ENCODE peak calls at places on chromosomes 6 and 20, in eight cellular contexts. X is C1 segment of cervical spinal cord; L is CD14-positive monocyte; O is NCI-H1417; P is CD4-positive, alpha-beta T cell; S is NCI-H774; A is lung; Z is hepatocyte. H is an unnamed sample.

GRCh38 chr6:118580585-118581419 is 32.7 kb downstream of the PLN start:
- DNase-seq in X (peak; percentile 2), L (no peak), O (peak; percentile 12), P (no peak), S (no peak), A (peak; percentile 39), Z (peak; percentile 91), H (peak; percentile 61)

GRCh38 chr6:32954983-32955802 is 2.3 kb upstream of the HLA-DMA start:
- DNase-seq in X (no peak), L (no peak), O (no peak), P (no peak), S (peak; percentile 6), A (no peak), Z (peak; percentile 39), H (no peak)

GRCh38 chr20:14384411-14384810 is 47.0 kb upstream of the FLRT3 start:
- DNase-seq in X (no peak), L (no peak), O (no peak), P (no peak), S (no peak), A (no peak), Z (peak; percentile 13), H (no peak)

GRCh38 chr6:27374824-27375612 is 13.5 kb upstream of the ZNF391 start:
- DNase-seq in X (peak; percentile 47), L (no peak), O (peak; percentile 21), P (peak; percentile 57), S (peak; percentile 86), A (peak; percentile 86), Z (peak; percentile 86), H (peak; percentile 72)

GRCh38 chr6:79813854-79814477 is 133.4 kb downstream of the ELOVL4 start:
- DNase-seq in X (peak; percentile 15), L (peak; percentile 57), O (peak; percentile 83), P (peak; percentile 35), S (peak; percentile 83), A (peak; percentile 66), Z (peak; percentile 83), H (peak; percentile 77)

GRCh38 chr6:38262041-38262440 is 377.7 kb downstream of the BTBD9 start:
- DNase-seq in X (no peak), L (no peak), O (no peak), P (no peak), S (no peak), A (no peak), Z (peak; percentile 67), H (no peak)

GRCh38 chr6:161011509-161012480 is 20.2 kb downstream of the MAP3K4 start:
- DNase-seq in X (no peak), L (no peak), O (no peak), P (no peak), S (no peak), A (no peak), Z (no peak), H (no peak)

GRCh38 chr6:101534386-101534785 is 140.9 kb downstream of the GRIK2 start:
- DNase-seq in X (no peak), L (no peak), O (no peak), P (no peak), S (no peak), A (no peak), Z (no peak), H (no peak)

GRCh38 chr6:169725270-169726048 is 1.2 kb upstream of the PHF10 start:
- DNase-seq in X (peak; percentile 32), L (peak; percentile 84), O (no peak), P (no peak), S (peak; percentile 62), A (peak; percentile 42), Z (peak; percentile 82), H (peak; percentile 71)

GRCh38 chr20:2402271-2402980 is 21.7 kb downstream of the TGM6 start:
- DNase-seq in X (no peak), L (no peak), O (no peak), P (no peak), S (no peak), A (no peak), Z (peak; percentile 22), H (peak; percentile 47)

GRCh38 chr20:61301995-61302525 is 50.0 kb downstream of the CDH4 start:
- DNase-seq in X (no peak), L (no peak), O (no peak), P (no peak), S (no peak), A (no peak), Z (no peak), H (no peak)

GRCh38 chr6:69791065-69791471 is 5.7 kb downstream of the LMBRD1 start:
- DNase-seq in X (no peak), L (no peak), O (no peak), P (no peak), S (no peak), A (no peak), Z (peak; percentile 27), H (no peak)

GRCh38 chr20:16526433-16527380 is 46.5 kb downstream of the KIF16B start:
- DNase-seq in X (no peak), L (no peak), O (no peak), P (no peak), S (no peak), A (no peak), Z (no peak), H (no peak)

GRCh38 chr6:157555795-157556645 is 175.0 kb downstream of the ZDHHC14 start:
- DNase-seq in X (no peak), L (no peak), O (no peak), P (no peak), S (no peak), A (no peak), Z (no peak), H (no peak)

GRCh38 chr6:53065266-53066058 is at the start of gene FBXO9:
- DNase-seq in X (peak; percentile 80), L (peak; percentile 52), O (peak; percentile 58), P (peak; percentile 50), S (peak; percentile 52), A (peak; percentile 68), Z (peak; percentile 85), H (no peak)

GRCh38 chr20:7589164-7589563 is 351.1 kb downstream of the HAO1 start:
- DNase-seq in X (no peak), L (no peak), O (no peak), P (no peak), S (no peak), A (no peak), Z (no peak), H (no peak)

GRCh38 chr20:55882922-55883321 is 122.4 kb downstream of the CBLN4 start:
- DNase-seq in X (no peak), L (no peak), O (no peak), P (no peak), S (no peak), A (no peak), Z (no peak), H (peak; percentile 85)

GRCh38 chr6:55943329-55943728 is 67.9 kb upstream of the BMP5 start:
- DNase-seq in X (no peak), L (no peak), O (no peak), P (no peak), S (no peak), A (no peak), Z (no peak), H (no peak)

GRCh38 chr20:46894579-46894958 is at the start of gene EYA2:
- DNase-seq in X (no peak), L (no peak), O (no peak), P (no peak), S (peak; percentile 22), A (no peak), Z (peak; percentile 42), H (no peak)

GRCh38 chr6:92759195-92759594 is 660.2 kb downstream of the EPHA7 start:
- DNase-seq in X (no peak), L (no peak), O (no peak), P (no peak), S (no peak), A (no peak), Z (no peak), H (no peak)

H was measured in HT-29.